ENCODE peak calls at places on chromosome 21, in eight cellular contexts. One of them, this sample, is unnamed.

GRCh38 chr21:39863111-39863510 is 4.1 kb upstream of the PCP4 start:
- DNase-seq in A549: no peak
- DNase-seq in HCT116: no peak
- DNase-seq in GM12891: no peak
- DNase-seq in ovary: no peak
- DNase-seq in HepG2: no peak
- DNase-seq in lower leg skin: no peak
- DNase-seq in GM12878: no peak
- DNase-seq in this sample: no peak

GRCh38 chr21:25936776-25937175 is 202.0 kb downstream of the GABPA start:
- DNase-seq in A549: no peak
- DNase-seq in HCT116: no peak
- DNase-seq in GM12891: no peak
- DNase-seq in ovary: no peak
- DNase-seq in HepG2: no peak
- DNase-seq in lower leg skin: no peak
- DNase-seq in GM12878: no peak
- DNase-seq in this sample: no peak

GRCh38 chr21:41687633-41688032 is 79.2 kb downstream of the RIPK4 start:
- DNase-seq in A549: no peak
- DNase-seq in HCT116: no peak
- DNase-seq in GM12891: no peak
- DNase-seq in ovary: no peak
- DNase-seq in HepG2: no peak
- DNase-seq in lower leg skin: no peak
- DNase-seq in GM12878: no peak
- DNase-seq in this sample: no peak

GRCh38 chr21:41802684-41803083 is 35.8 kb upstream of the RIPK4 start:
- DNase-seq in A549: no peak
- DNase-seq in HCT116: no peak
- DNase-seq in GM12891: no peak
- DNase-seq in ovary: peak
- DNase-seq in HepG2: no peak
- DNase-seq in lower leg skin: peak
- DNase-seq in GM12878: no peak
- DNase-seq in this sample: no peak

GRCh38 chr21:31482460-31482859 is 138.4 kb upstream of the TIAM1 start:
- DNase-seq in A549: no peak
- DNase-seq in HCT116: no peak
- DNase-seq in GM12891: no peak
- DNase-seq in ovary: no peak
- DNase-seq in HepG2: no peak
- DNase-seq in lower leg skin: no peak
- DNase-seq in GM12878: no peak
- DNase-seq in this sample: no peak

GRCh38 chr21:31612889-31613785 is 46.4 kb upstream of the SOD1 start:
- DNase-seq in A549: no peak
- DNase-seq in HCT116: no peak
- DNase-seq in GM12891: no peak
- DNase-seq in ovary: no peak
- DNase-seq in HepG2: no peak
- DNase-seq in lower leg skin: no peak
- DNase-seq in GM12878: no peak
- DNase-seq in this sample: no peak

GRCh38 chr21:27359141-27359540 is 392.3 kb upstream of the ADAMTS5 start:
- DNase-seq in A549: no peak
- DNase-seq in HCT116: no peak
- DNase-seq in GM12891: no peak
- DNase-seq in ovary: no peak
- DNase-seq in HepG2: no peak
- DNase-seq in lower leg skin: no peak
- DNase-seq in GM12878: no peak
- DNase-seq in this sample: no peak

GRCh38 chr21:42162831-42163510 is 56.0 kb upstream of the ABCG1 start:
- DNase-seq in A549: no peak
- DNase-seq in HCT116: no peak
- DNase-seq in GM12891: no peak
- DNase-seq in ovary: no peak
- DNase-seq in HepG2: no peak
- DNase-seq in lower leg skin: peak
- DNase-seq in GM12878: no peak
- DNase-seq in this sample: no peak

GRCh38 chr21:35019631-35020032 is 29.5 kb downstream of the RUNX1 start:
- DNase-seq in A549: peak
- DNase-seq in HCT116: no peak
- DNase-seq in GM12891: no peak
- DNase-seq in ovary: no peak
- DNase-seq in HepG2: peak
- DNase-seq in lower leg skin: peak
- DNase-seq in GM12878: no peak
- DNase-seq in this sample: no peak

GRCh38 chr21:17925900-17926299 is 106.7 kb upstream of the C21orf91 start:
- DNase-seq in A549: no peak
- DNase-seq in HCT116: no peak
- DNase-seq in GM12891: no peak
- DNase-seq in ovary: no peak
- DNase-seq in HepG2: peak
- DNase-seq in lower leg skin: no peak
- DNase-seq in GM12878: no peak
- DNase-seq in this sample: no peak

GRCh38 chr21:28410264-28410663 is 582.4 kb downstream of the LTN1 start:
- DNase-seq in A549: no peak
- DNase-seq in HCT116: no peak
- DNase-seq in GM12891: no peak
- DNase-seq in ovary: no peak
- DNase-seq in HepG2: no peak
- DNase-seq in lower leg skin: no peak
- DNase-seq in GM12878: no peak
- DNase-seq in this sample: no peak

GRCh38 chr21:42118901-42119300 is 47.8 kb downstream of the UMODL1 start:
- DNase-seq in A549: no peak
- DNase-seq in HCT116: no peak
- DNase-seq in GM12891: no peak
- DNase-seq in ovary: no peak
- DNase-seq in HepG2: no peak
- DNase-seq in lower leg skin: no peak
- DNase-seq in GM12878: no peak
- DNase-seq in this sample: no peak

GRCh38 chr21:41726970-41727783 is 39.7 kb downstream of the RIPK4 start:
- DNase-seq in A549: peak
- DNase-seq in HCT116: peak
- DNase-seq in GM12891: no peak
- DNase-seq in ovary: no peak
- DNase-seq in HepG2: peak
- DNase-seq in lower leg skin: peak
- DNase-seq in GM12878: no peak
- DNase-seq in this sample: peak

GRCh38 chr21:30710499-30710898 is 8.1 kb downstream of the KRTAP21-3 start:
- DNase-seq in A549: no peak
- DNase-seq in HCT116: no peak
- DNase-seq in GM12891: no peak
- DNase-seq in ovary: no peak
- DNase-seq in HepG2: no peak
- DNase-seq in lower leg skin: no peak
- DNase-seq in GM12878: no peak
- DNase-seq in this sample: no peak

GRCh38 chr21:39220150-39220549 is 36.9 kb upstream of the PSMG1 start:
- DNase-seq in A549: no peak
- DNase-seq in HCT116: no peak
- DNase-seq in GM12891: no peak
- DNase-seq in ovary: no peak
- DNase-seq in HepG2: no peak
- DNase-seq in lower leg skin: no peak
- DNase-seq in GM12878: no peak
- DNase-seq in this sample: no peak

GRCh38 chr21:38806942-38807284 is 1.2 kb downstream of the ETS2 start:
- DNase-seq in A549: no peak
- DNase-seq in HCT116: no peak
- DNase-seq in GM12891: no peak
- DNase-seq in ovary: no peak
- DNase-seq in HepG2: no peak
- DNase-seq in lower leg skin: no peak
- DNase-seq in GM12878: no peak
- DNase-seq in this sample: no peak

GRCh38 chr21:33259428-33259827 is 6.7 kb upstream of the IL10RB start:
- DNase-seq in A549: no peak
- DNase-seq in HCT116: no peak
- DNase-seq in GM12891: no peak
- DNase-seq in ovary: no peak
- DNase-seq in HepG2: no peak
- DNase-seq in lower leg skin: no peak
- DNase-seq in GM12878: no peak
- DNase-seq in this sample: no peak
- TF ChIP-seq POLR2A in A549: no peak
- TF ChIP-seq POLR2A in HCT116: no peak
- TF ChIP-seq POLR2A in GM12891: no peak
- TF ChIP-seq POLR2A in ovary: no peak
- TF ChIP-seq POLR2A in HepG2: no peak
- TF ChIP-seq POLR2A in lower leg skin: no peak
- TF ChIP-seq POLR2A in GM12878: no peak
- TF ChIP-seq POLR2A in this sample: no peak

DNA sequence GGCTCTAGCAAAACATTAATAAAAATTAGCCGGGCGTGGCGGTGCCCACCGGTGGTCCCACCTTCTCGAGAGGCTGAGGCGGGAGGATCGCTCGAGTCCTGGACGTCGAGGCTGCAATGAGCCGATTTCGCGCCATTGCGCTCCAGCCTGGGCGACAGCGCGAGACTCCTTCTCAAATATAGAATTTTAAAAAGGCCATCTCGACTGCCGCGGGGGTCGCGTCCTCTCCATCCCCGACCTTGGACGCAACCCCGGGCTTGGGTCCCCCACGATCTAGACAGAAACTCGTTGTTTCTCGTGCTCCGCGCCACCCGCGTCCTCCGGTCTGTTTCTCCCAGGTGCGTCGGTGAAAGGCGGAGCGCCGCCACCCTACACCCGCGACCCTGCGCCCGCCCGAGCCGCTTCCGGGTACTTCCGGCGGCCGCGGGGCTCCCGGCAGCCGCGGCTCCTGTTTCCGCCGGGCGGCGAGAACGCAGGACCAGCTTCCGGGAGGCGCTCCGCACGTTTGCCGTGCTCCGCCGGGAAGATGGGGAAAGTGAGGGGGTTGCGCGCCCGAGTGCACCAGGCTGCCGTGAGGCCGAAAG is at the start of gene SLX9:
- DNase-seq in A549: peak
- DNase-seq in HCT116: peak
- DNase-seq in GM12891: peak
- DNase-seq in ovary: peak
- DNase-seq in HepG2: peak
- DNase-seq in lower leg skin: no peak
- DNase-seq in GM12878: no peak
- DNase-seq in this sample: peak
- TF ChIP-seq POLR2A in A549: peak
- TF ChIP-seq POLR2A in HCT116: peak
- TF ChIP-seq POLR2A in GM12891: peak
- TF ChIP-seq POLR2A in ovary: peak
- TF ChIP-seq POLR2A in HepG2: peak
- TF ChIP-seq POLR2A in lower leg skin: no peak
- TF ChIP-seq POLR2A in GM12878: peak
- TF ChIP-seq POLR2A in this sample: peak

DNA sequence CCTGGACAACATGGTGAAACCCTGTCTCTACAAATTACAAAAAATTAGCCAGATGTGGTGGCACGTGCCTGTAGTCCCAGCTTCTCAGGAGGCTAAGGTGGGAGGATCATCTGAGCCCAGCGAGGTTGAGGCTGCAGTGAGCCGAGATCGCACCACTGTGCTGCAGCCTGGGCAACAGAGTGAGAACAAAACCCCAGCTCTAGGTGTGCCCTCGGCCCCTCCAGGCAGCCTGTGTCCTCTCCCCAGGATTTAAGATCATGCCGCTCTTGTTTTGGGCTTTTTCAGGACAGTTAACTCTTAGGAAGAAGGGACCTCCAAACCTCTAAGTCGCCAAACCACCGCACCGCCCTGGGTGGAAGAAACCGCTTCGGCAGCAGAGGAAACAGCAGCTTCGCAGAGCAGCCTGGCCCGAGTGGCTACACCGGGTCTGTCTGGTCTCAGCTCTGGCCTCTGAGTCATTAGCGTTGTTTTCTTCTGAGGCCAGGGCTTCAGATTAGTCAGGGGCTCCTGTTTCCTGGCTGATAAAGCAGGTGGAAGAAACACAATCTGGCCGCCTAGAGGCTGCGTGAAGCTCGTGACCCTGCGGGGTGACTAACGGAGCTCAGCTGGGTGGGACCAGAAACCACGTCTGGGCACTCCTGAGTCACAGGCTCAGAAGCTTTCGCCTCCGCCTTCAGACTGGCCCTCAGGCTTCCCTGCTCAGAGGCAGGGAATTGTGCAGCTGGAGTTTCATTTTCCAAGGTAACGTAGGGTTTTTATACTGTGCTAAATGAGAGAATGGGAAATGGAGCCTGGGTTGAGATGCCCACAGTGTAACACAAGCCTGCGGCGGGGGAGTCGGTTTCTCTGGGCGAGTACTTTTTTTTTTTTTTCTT is 44.7 kb downstream of the CHAF1B start:
- DNase-seq in A549: peak
- DNase-seq in HCT116: peak
- DNase-seq in GM12891: peak
- DNase-seq in ovary: peak
- DNase-seq in HepG2: peak
- DNase-seq in lower leg skin: peak
- DNase-seq in GM12878: peak
- DNase-seq in this sample: peak
- TF ChIP-seq POLR2A in A549: peak
- TF ChIP-seq POLR2A in HCT116: no peak
- TF ChIP-seq POLR2A in GM12891: no peak
- TF ChIP-seq POLR2A in ovary: peak
- TF ChIP-seq POLR2A in HepG2: no peak
- TF ChIP-seq POLR2A in lower leg skin: no peak
- TF ChIP-seq POLR2A in GM12878: peak
- TF ChIP-seq POLR2A in this sample: peak

DNA sequence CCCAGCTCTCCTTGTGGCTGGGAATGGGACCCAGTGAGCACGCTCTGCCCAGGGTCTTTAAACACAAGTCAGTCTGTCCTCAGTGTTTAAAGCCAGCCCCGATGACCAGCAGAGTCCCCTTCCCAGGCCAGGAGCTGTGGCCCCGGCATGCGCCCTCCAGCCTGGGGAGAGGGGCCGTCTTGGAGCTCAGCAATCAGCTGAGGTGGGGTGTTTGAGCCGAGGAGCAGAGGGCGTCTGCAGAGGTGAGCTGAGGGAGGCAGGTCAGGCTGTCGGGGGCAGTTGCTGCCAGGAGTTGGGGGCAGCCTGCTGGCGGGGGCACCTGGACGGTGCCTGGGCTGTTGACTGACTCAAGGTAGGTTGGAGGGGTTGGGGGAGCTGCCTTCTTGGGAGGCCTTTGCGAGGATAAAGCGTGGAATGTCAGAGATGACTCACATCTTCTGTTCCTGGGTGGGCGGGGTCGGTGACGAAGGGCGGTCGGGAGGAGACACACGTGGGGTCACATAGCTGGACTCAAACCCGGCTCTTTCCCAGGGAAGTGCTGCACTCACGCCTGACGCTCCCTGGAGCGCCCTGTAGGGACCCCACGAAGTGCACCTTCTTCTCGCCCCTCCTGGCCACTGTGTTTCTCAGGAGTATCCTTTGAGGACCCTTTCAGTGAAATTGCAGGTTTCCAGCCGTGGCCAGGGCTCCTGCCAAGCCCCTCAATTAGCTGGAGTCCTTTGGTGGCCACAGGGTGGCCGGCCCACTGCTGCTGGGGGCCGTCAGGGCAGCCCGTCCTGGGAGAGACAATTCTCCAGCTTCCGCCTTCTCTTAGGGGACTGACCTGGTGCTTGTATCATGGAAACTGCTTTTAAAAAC is 86.2 kb downstream of the SIK1 start:
- DNase-seq in A549: peak
- DNase-seq in HCT116: peak
- DNase-seq in GM12891: no peak
- DNase-seq in ovary: no peak
- DNase-seq in HepG2: no peak
- DNase-seq in lower leg skin: no peak
- DNase-seq in GM12878: no peak
- DNase-seq in this sample: peak
- TF ChIP-seq POLR2A in A549: no peak
- TF ChIP-seq POLR2A in HCT116: no peak
- TF ChIP-seq POLR2A in GM12891: no peak
- TF ChIP-seq POLR2A in ovary: no peak
- TF ChIP-seq POLR2A in HepG2: no peak
- TF ChIP-seq POLR2A in lower leg skin: no peak
- TF ChIP-seq POLR2A in GM12878: no peak
- TF ChIP-seq POLR2A in this sample: peak

This sample was measured in H54.